ENCODE peak calls at places on chromosome 1, in nine cellular contexts. R is stomach, A is transverse colon, K is suprapubic skin, C is heart left ventricle, T is prostate gland, M is adrenal gland, F is K562, P is esophagus muscularis mucosa. D is an unnamed sample.

GRCh38 chr1:204731509-204731908 is 46.0 kb upstream of the LRRN2 start:
- DNase-seq in R (no peak), A (no peak), K (no peak), C (no peak), T (no peak), M (no peak), F (no peak), P (no peak), D (no peak)

GRCh38 chr1:112257043-112257835 is 138.8 kb upstream of the CTTNBP2NL start:
- DNase-seq in R (no peak), A (no peak), K (no peak), C (no peak), T (no peak), M (no peak), F (no peak), P (no peak), D (no peak)

GRCh38 chr1:64234714-64235113 is 31.3 kb downstream of the UBE2U start:
- DNase-seq in R (no peak), A (no peak), K (no peak), C (no peak), T (no peak), M (no peak), F (no peak), P (no peak), D (no peak)

GRCh38 chr1:101436100-101436511 is 199.3 kb downstream of the S1PR1 start:
- DNase-seq in R (no peak), A (no peak), K (no peak), C (no peak), T (no peak), M (no peak), F (no peak), P (no peak), D (no peak)

GRCh38 chr1:21168444-21168843 is 8.3 kb downstream of the EIF4G3 start:
- DNase-seq in R (no peak), A (no peak), K (no peak), C (no peak), T (no peak), M (peak; percentile 7), F (no peak), P (no peak), D (no peak)

GRCh38 chr1:169128565-169128964 is 22.1 kb downstream of the ATP1B1 start:
- DNase-seq in R (no peak), A (no peak), K (no peak), C (no peak), T (no peak), M (no peak), F (no peak), P (no peak), D (no peak)

GRCh38 chr1:230441630-230442029 is 15.5 kb upstream of the PGBD5 start:
- DNase-seq in R (no peak), A (no peak), K (no peak), C (no peak), T (no peak), M (no peak), F (no peak), P (no peak), D (no peak)

GRCh38 chr1:201138311-201138840 is 11.4 kb upstream of the ASCL5 start:
- DNase-seq in R (no peak), A (no peak), K (no peak), C (no peak), T (no peak), M (no peak), F (no peak), P (no peak), D (no peak)

GRCh38 chr1:88936223-88936523 is 44.8 kb upstream of the GTF2B start:
- DNase-seq in R (no peak), A (no peak), K (no peak), C (no peak), T (no peak), M (no peak), F (no peak), P (no peak), D (no peak)

GRCh38 chr1:222970040-222970439 is 155.2 kb downstream of the DISP1 start:
- DNase-seq in R (no peak), A (no peak), K (no peak), C (no peak), T (no peak), M (no peak), F (no peak), P (no peak), D (no peak)

GRCh38 chr1:11740258-11741192 is 4.6 kb downstream of the AGTRAP start:
- DNase-seq in R (no peak), A (no peak), K (no peak), C (no peak), T (no peak), M (no peak), F (peak; percentile 48), P (no peak), D (no peak)

GRCh38 chr1:62392951-62393350 is 43.9 kb upstream of the USP1 start:
- DNase-seq in R (no peak), A (no peak), K (no peak), C (no peak), T (no peak), M (no peak), F (no peak), P (no peak), D (no peak)

GRCh38 chr1:151502859-151503509 is 8.2 kb upstream of the CGN start:
- DNase-seq in R (no peak), A (no peak), K (no peak), C (no peak), T (no peak), M (no peak), F (no peak), P (no peak), D (no peak)

GRCh38 chr1:65209005-65209885 is 61.2 kb downstream of the AK4 start:
- DNase-seq in R (no peak), A (peak; percentile 16), K (no peak), C (peak; percentile 39), T (peak; percentile 51), M (peak; percentile 28), F (peak; percentile 72), P (no peak), D (no peak)

GRCh38 chr1:235918481-235918880 is 51.8 kb upstream of the LYST start:
- DNase-seq in R (no peak), A (no peak), K (no peak), C (no peak), T (no peak), M (no peak), F (no peak), P (no peak), D (no peak)
- TF ChIP-seq POLR2A in R (no peak), A (no peak), K (no peak), C (no peak), T (no peak), M (no peak), F (no peak), P (no peak), D (no peak)

GRCh38 chr1:3000214-3000613 is 21.1 kb upstream of the ACTRT2 start:
- DNase-seq in R (no peak), A (no peak), K (peak; percentile 48), C (no peak), T (no peak), M (no peak), F (no peak), P (no peak), D (no peak)

GRCh38 chr1:2999571-2999970 is 21.7 kb upstream of the ACTRT2 start:
- DNase-seq in R (no peak), A (peak; percentile 3), K (peak; percentile 76), C (no peak), T (no peak), M (no peak), F (no peak), P (no peak), D (no peak)

GRCh38 chr1:2999138-2999537 is 22.1 kb upstream of the ACTRT2 start:
- DNase-seq in R (no peak), A (no peak), K (no peak), C (no peak), T (no peak), M (no peak), F (no peak), P (no peak), D (no peak)

GRCh38 chr1:3000671-3001470 is 20.4 kb upstream of the ACTRT2 start:
- DNase-seq in R (no peak), A (peak; percentile 3), K (peak; percentile 69), C (no peak), T (no peak), M (no peak), F (no peak), P (no peak), D (no peak)

GRCh38 chr1:2998503-2999100 is 22.7 kb upstream of the ACTRT2 start:
- DNase-seq in R (no peak), A (no peak), K (peak; percentile 57), C (no peak), T (no peak), M (no peak), F (no peak), P (no peak), D (no peak)
- H3K9me3 ChIP-seq in R (peaks cover 30% of the 10 kb centered on the region), A (peaks cover 6% of the 10 kb centered on the region), K (no peaks in the 10 kb centered on the region), C (peaks cover 23% of the 10 kb centered on the region), T (no peaks in the 10 kb centered on the region), M (no peaks in the 10 kb centered on the region), F (peaks cover 1% of the 10 kb centered on the region), P (peaks cover 13% of the 10 kb centered on the region), D (no peaks in the 10 kb centered on the region)

GRCh38 chr1:174399211-174399610 is 48.6 kb upstream of the GPR52 start:
- DNase-seq in R (no peak), A (no peak), K (no peak), C (no peak), T (no peak), M (no peak), F (no peak), P (no peak), D (no peak)
- TF ChIP-seq POLR2A in R (no peak), A (no peak), K (no peak), C (no peak), T (no peak), M (no peak), F (no peak), P (no peak), D (no peak)

GRCh38 chr1:247193958-247194357 is 22.1 kb upstream of the ZNF124 start:
- DNase-seq in R (no peak), A (no peak), K (no peak), C (no peak), T (no peak), M (no peak), F (no peak), P (no peak), D (no peak)

GRCh38 chr1:247184254-247184653 is 12.4 kb upstream of the ZNF124 start:
- DNase-seq in R (no peak), A (no peak), K (no peak), C (no peak), T (no peak), M (no peak), F (no peak), P (no peak), D (no peak)

DNA sequence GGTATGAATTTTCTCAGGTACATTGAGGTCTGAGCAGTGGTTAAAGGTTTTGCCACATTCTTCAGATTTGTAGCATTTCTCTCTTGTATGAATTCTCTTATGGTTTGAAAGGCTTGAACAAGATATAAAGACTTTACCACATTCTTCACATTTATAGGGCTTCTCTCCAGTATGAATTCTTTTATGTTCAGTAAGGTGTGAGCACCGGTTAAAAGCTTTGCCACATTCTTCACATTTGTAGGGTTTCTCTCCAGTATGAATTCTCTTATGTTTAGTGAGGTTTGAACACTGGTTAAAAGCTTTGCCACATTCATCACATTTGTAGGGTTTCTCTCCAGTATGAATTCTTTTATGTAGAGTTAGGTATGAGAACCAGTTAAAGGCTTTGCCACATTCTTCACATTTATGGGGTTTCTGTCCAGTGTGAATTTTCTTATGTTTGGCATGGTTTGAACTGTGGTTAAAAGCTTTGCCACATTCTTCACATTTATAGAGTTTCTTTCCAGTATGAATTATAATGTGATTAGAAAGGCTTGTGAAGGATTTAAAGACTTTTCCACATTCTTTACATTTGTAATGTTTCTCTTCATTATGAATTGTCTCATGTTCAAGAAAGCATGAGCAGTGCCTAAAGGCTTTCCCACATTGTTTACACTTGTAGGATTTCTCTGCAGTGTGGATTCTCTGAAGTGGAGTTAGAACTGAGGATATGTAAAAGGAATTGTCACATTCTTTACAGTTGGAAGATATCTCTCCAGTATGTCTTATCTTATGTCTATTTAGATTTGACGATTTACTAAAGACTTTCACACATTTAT is 18.4 kb upstream of the ZNF124 start:
- DNase-seq in R (no peak), A (no peak), K (no peak), C (no peak), T (no peak), M (no peak), F (no peak), P (no peak), D (no peak)
- H3K9me3 ChIP-seq in R (peaks cover 94% of the 10 kb centered on the region), A (peaks cover 72% of the 10 kb centered on the region), K (peaks cover 46% of the 10 kb centered on the region), C (peaks cover 97% of the 10 kb centered on the region), T (no peaks in the 10 kb centered on the region), M (peaks cover 24% of the 10 kb centered on the region), F (peaks cover 13% of the 10 kb centered on the region), P (peaks cover 64% of the 10 kb centered on the region), D (peaks cover 47% of the 10 kb centered on the region)

D was measured in right lobe of liver.